ENCODE peak calls at places on chromosomes 13 and 19, in five cellular contexts. F is H9, K is neuronal stem cell, T is IMR-90, B is mesenchymal stem cell. G is an unnamed sample.

GRCh38 chr13:109790071-109790470 is 3.7 kb upstream of the IRS2 start:
- DNase-seq in F (no peak), K (no peak), T (no peak), B (no peak), G (no peak)

GRCh38 chr13:30394798-30395191 is 27.5 kb upstream of the UBE2L5 start:
- DNase-seq in F (no peak), K (no peak), T (peak; percentile 19), B (peak; percentile 43), G (no peak)

GRCh38 chr19:33300016-33300981 is 2.0 kb downstream of the CEBPA start:
- DNase-seq in F (no peak), K (no peak), T (no peak), B (no peak), G (no peak)

GRCh38 chr13:35512271-35512920 is 35.9 kb upstream of the MAB21L1 start:
- DNase-seq in F (no peak), K (no peak), T (peak; percentile 90), B (peak; percentile 9), G (peak; percentile 43)

GRCh38 chr13:66180806-66181205 is 1049.3 kb downstream of the PCDH9 start:
- DNase-seq in F (no peak), K (no peak), T (no peak), B (no peak), G (no peak)

GRCh38 chr19:3041302-3041701 is 12.2 kb upstream of the TLE2 start:
- DNase-seq in F (peak; percentile 62), K (no peak), T (no peak), B (no peak), G (no peak)

GRCh38 chr13:107518292-107518691 is 697.0 kb downstream of the LIG4 start:
- DNase-seq in F (no peak), K (no peak), T (peak; percentile 48), B (peak; percentile 34), G (no peak)

GRCh38 chr13:46178821-46179220 is 3.2 kb downstream of the LCP1 start:
- DNase-seq in F (no peak), K (no peak), T (no peak), B (no peak), G (no peak)

GRCh38 chr13:100694722-100695644 is 20.4 kb upstream of the TMTC4 start:
- DNase-seq in F (peak; percentile 84), K (peak; percentile 17), T (peak; percentile 38), B (peak; percentile 30), G (peak; percentile 83)

GRCh38 chr19:10760268-10760944 is 42.5 kb downstream of the DNM2 start:
- DNase-seq in F (no peak), K (no peak), T (no peak), B (peak; percentile 49), G (peak; percentile 48)

GRCh38 chr13:46544811-46545210 is 8.2 kb upstream of the LRCH1 start:
- DNase-seq in F (no peak), K (no peak), T (no peak), B (no peak), G (no peak)

GRCh38 chr13:42991892-42992584 is at the start of gene EPSTI1:
- DNase-seq in F (peak; percentile 60), K (peak; percentile 31), T (peak; percentile 74), B (peak; percentile 87), G (peak; percentile 90)

GRCh38 chr19:44757735-44758505 is 9.4 kb downstream of the BCL3 start:
- DNase-seq in F (peak; percentile 74), K (peak; percentile 71), T (peak; percentile 63), B (peak; percentile 88), G (peak; percentile 77)

GRCh38 chr13:23175920-23176319 is 4.9 kb upstream of the SGCG start:
- DNase-seq in F (no peak), K (no peak), T (peak; percentile 11), B (no peak), G (no peak)

GRCh38 chr13:75675421-75675820 is 39.3 kb downstream of the LMO7 start:
- DNase-seq in F (no peak), K (no peak), T (peak; percentile 31), B (no peak), G (no peak)

GRCh38 chr13:33761744-33762143 is 56.2 kb upstream of the RFC3 start:
- DNase-seq in F (peak; percentile 30), K (no peak), T (no peak), B (no peak), G (peak; percentile 33)

GRCh38 chr19:2276429-2276989 is 5.5 kb downstream of the PEAK3 start:
- DNase-seq in F (no peak), K (no peak), T (no peak), B (no peak), G (no peak)

GRCh38 chr13:40245567-40245966 is 420.9 kb downstream of the FOXO1 start:
- DNase-seq in F (no peak), K (no peak), T (no peak), B (no peak), G (no peak)

GRCh38 chr13:87736849-87737400 is 65.8 kb downstream of the SLITRK5 start:
- DNase-seq in F (no peak), K (no peak), T (no peak), B (no peak), G (no peak)

DNA sequence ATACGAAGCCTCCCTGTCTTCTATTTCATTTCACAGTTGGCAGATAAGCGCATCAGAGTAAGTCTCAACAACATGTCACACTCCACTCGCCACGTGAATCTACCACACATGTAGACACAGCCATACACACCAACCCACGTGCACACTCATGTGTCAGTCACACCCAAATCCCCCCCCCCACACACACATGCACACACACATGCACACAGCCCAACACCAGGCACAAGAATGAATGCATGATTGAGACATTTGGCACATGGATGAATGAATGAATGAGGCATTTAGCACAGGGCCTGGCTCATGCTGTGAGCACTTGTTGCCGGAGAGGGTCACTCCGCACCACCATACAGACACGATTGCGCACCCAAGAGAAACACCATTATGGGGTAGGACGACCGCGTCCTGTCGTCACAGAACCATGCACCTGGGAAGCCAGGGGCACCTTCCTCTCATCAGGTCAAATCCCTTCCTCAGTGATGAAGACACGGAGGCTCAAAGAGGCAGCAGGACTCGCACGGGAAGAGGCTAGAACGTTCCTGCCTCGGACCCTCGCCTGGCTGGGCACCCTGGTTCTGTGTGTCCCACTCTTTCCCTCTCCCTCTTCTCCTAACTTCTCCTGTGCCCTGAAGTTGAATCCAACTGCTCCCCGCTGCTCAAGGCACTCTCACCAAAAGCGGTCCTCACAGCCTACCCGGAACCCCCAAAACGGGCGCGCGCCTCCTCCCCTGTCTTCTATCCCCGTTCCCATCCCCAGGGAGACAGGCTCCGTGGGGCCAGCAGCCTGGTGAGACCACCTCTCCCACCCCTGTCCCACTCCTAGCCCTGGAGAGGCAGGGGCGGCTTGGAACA is 1.4 kb downstream of the MEIS3 start:
- DNase-seq in F (no peak), K (no peak), T (peak; percentile 18), B (no peak), G (no peak)
- H3K4me2 ChIP-seq in F (peak overlapping the region; percentile 62), K (peak overlapping the region; percentile 98), T (peak overlapping the region; percentile 90), B (peak overlapping the region; percentile 68), G (peak overlapping the region; percentile 38)

GRCh38 chr19:50531171-50531612 is 17.5 kb upstream of the ASPDH start:
- DNase-seq in F (no peak), K (no peak), T (no peak), B (no peak), G (no peak)
- H4K8ac ChIP-seq in F (no peak overlapping the region), K (no peak overlapping the region), T (no peak overlapping the region), B (no peak overlapping the region), G (no peak overlapping the region)

GRCh38 chr19:36152886-36153525 is 759 bp upstream of the COX7A1 start:
- DNase-seq in F (no peak), K (no peak), T (peak; percentile 13), B (no peak), G (no peak)
- H3K9ac ChIP-seq in F (no peak overlapping the region), K (no peak overlapping the region), T (no peak overlapping the region), B (peak overlapping the region; percentile 95), G (no peak overlapping the region)

DNA sequence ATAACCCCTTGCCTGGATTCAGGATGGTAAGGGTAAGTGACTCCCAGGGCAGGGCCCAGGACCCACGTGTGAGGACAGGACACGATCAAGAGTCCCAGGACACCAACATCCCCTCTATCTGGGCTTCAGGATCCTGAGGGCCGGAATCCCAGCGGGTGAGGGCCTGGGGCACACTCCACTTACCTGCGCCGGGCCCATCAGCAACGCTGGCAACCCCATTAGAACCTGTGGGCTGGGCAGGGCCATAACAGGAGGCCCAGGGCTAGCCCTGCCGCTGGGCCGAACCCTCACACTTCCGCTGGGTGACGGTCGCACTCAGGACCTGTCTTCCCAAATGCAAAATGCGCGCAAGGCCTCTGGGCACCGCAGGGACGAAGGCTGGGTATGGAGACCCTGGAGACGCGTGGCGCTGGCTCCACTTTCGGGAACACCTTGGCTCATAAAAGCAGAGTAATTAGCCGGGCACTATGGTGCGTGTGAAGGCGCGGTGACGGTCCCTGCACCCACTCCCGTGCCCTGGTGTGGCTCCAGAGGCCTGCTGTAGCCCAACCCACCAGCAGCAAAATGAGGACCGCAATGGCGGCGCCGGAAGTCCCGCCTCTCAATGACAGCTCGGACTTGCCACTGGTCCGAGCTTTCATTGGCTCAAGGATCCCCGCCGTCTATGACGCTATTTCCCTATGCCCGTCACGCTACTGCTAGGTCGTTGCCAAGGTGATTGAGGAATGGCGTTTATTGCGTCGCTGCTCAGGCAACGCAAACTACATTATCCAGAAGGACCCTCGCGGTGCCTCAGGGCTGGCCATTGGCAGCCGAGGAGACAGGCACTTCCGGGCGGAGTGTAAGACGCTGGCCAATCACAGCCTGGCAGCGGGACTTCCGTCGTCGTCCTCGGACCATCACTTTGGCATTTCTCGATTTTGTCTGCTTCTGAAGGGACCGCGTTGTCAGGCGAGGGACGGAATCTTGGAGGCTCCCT is at the start of gene ZNF132:
- DNase-seq in F (peak; percentile 74), K (peak; percentile 97), T (peak; percentile 100), B (peak; percentile 99), G (peak; percentile 100)
- H3K4me2 ChIP-seq in F (peak within 1 kb of the TSS; percentile 70), K (peak within 1 kb of the TSS; percentile 93), T (peak within 1 kb of the TSS; percentile 73), B (peak within 1 kb of the TSS; percentile 71), G (peak within 1 kb of the TSS; percentile 75)

GRCh38 chr19:54199401-54199800 is 1.3 kb upstream of the RPS9 start:
- DNase-seq in F (no peak), K (no peak), T (no peak), B (no peak), G (no peak)
- H4K8ac ChIP-seq in F (no peak overlapping the region), K (no peak overlapping the region), T (peak overlapping the region; percentile 15), B (no peak overlapping the region), G (no peak overlapping the region)